ENCODE peak calls at places on chromosomes 13 and 19, in five cellular contexts. N is HCT116, Q is upper lobe of left lung, U is breast epithelium, H is K562. O is an unnamed sample.

GRCh38 chr13:51726446-51727185 is 77.3 kb downstream of the DHRS12 start:
- DNase-seq in N (no peak), Q (no peak), U (no peak), H (no peak), O (no peak)

GRCh38 chr13:49812806-49813205 is 20.3 kb upstream of the KPNA3 start:
- DNase-seq in N (no peak), Q (no peak), U (no peak), H (no peak), O (no peak)

GRCh38 chr13:73754727-73755292 is 379.4 kb downstream of the KLF12 start:
- DNase-seq in N (peak; percentile 40), Q (no peak), U (no peak), H (peak; percentile 12), O (peak; percentile 35)

GRCh38 chr13:95641961-95642621 is 2.4 kb downstream of the DZIP1 start:
- DNase-seq in N (no peak), Q (peak; percentile 91), U (no peak), H (no peak), O (no peak)

GRCh38 chr13:65940720-65941119 is 1289.4 kb downstream of the PCDH9 start:
- DNase-seq in N (no peak), Q (no peak), U (no peak), H (no peak), O (no peak)

GRCh38 chr19:2552859-2553258 is 76.9 kb downstream of the GADD45B start:
- DNase-seq in N (no peak), Q (no peak), U (no peak), H (no peak), O (no peak)

GRCh38 chr13:40433577-40433976 is 232.9 kb downstream of the FOXO1 start:
- DNase-seq in N (no peak), Q (no peak), U (no peak), H (no peak), O (no peak)

GRCh38 chr13:46721054-46721453 is 75.9 kb downstream of the ESD start:
- DNase-seq in N (peak; percentile 15), Q (no peak), U (no peak), H (no peak), O (peak; percentile 42)

GRCh38 chr19:29044037-29044436 is 168.9 kb downstream of the UQCRFS1 start:
- DNase-seq in N (no peak), Q (no peak), U (no peak), H (no peak), O (no peak)

GRCh38 chr13:91216928-91217700 is 130.4 kb upstream of the MIR17HG start:
- DNase-seq in N (no peak), Q (no peak), U (no peak), H (no peak), O (no peak)

GRCh38 chr19:13396256-13397080 is 109.8 kb downstream of the CACNA1A start:
- DNase-seq in N (peak; percentile 72), Q (no peak), U (no peak), H (peak; percentile 73), O (no peak)

GRCh38 chr13:38213307-38213706 is 136.3 kb upstream of the UFM1 start:
- DNase-seq in N (no peak), Q (no peak), U (no peak), H (no peak), O (no peak)

GRCh38 chr13:92989301-92989700 is 237.3 kb upstream of the GPC6 start:
- DNase-seq in N (no peak), Q (no peak), U (no peak), H (no peak), O (no peak)

GRCh38 chr19:33193864-33194362 is at the start of gene LRP3:
- DNase-seq in N (no peak), Q (peak; percentile 91), U (no peak), H (peak; percentile 57), O (peak; percentile 38)

GRCh38 chr13:97359181-97360057 is 74.5 kb upstream of the RAP2A start:
- DNase-seq in N (peak; percentile 44), Q (no peak), U (peak; percentile 48), H (peak; percentile 33), O (peak; percentile 54)

GRCh38 chr19:43526884-43527859 is at the start of gene ETHE1:
- DNase-seq in N (no peak), Q (peak; percentile 97), U (peak; percentile 63), H (peak; percentile 92), O (peak; percentile 66)

GRCh38 chr13:114282143-114282685 is 813 bp downstream of the UPF3A start:
- DNase-seq in N (no peak), Q (peak; percentile 90), U (no peak), H (peak; percentile 62), O (peak; percentile 16)

GRCh38 chr13:24407844-24408243 is 98.5 kb downstream of the C1QTNF9 start:
- DNase-seq in N (no peak), Q (no peak), U (no peak), H (no peak), O (no peak)

GRCh38 chr19:1223018-1223855 is 14.6 kb downstream of the CBARP start:
- DNase-seq in N (no peak), Q (peak; percentile 80), U (no peak), H (no peak), O (no peak)

GRCh38 chr13:76828316-76828741 is 57.9 kb downstream of the KCTD12 start:
- DNase-seq in N (no peak), Q (no peak), U (no peak), H (no peak), O (no peak)

GRCh38 chr13:74586839-74587238 is 452.6 kb upstream of the KLF12 start:
- DNase-seq in N (no peak), Q (no peak), U (no peak), H (no peak), O (no peak)

GRCh38 chr13:98752111-98752941 is at the start of gene SLC15A1:
- DNase-seq in N (no peak), Q (peak; percentile 83), U (no peak), H (no peak), O (no peak)

GRCh38 chr13:44259045-44260042 is 114.3 kb upstream of the SERP2 start:
- DNase-seq in N (no peak), Q (no peak), U (no peak), H (peak; percentile 62), O (no peak)

GRCh38 chr19:39463403-39463802 is 17.2 kb upstream of the TIMM50 start:
- DNase-seq in N (no peak), Q (no peak), U (no peak), H (no peak), O (no peak)

GRCh38 chr19:4518345-4519171 is at the start of gene PLIN4:
- DNase-seq in N (no peak), Q (peak; percentile 83), U (peak; percentile 74), H (no peak), O (peak; percentile 46)

GRCh38 chr13:32863596-32863995 is 152.6 kb upstream of the KL start:
- DNase-seq in N (no peak), Q (no peak), U (no peak), H (no peak), O (no peak)

GRCh38 chr13:19605161-19605955 is 28.1 kb upstream of the MPHOSPH8 start:
- DNase-seq in N (peak; percentile 40), Q (no peak), U (no peak), H (no peak), O (no peak)

GRCh38 chr13:82688400-82688999 is 1193.8 kb downstream of the SLITRK1 start:
- DNase-seq in N (no peak), Q (no peak), U (no peak), H (no peak), O (no peak)

GRCh38 chr13:30091691-30092090 is 215.7 kb downstream of the KATNAL1 start:
- DNase-seq in N (no peak), Q (no peak), U (no peak), H (no peak), O (no peak)

GRCh38 chr19:41297628-41298326 is 12.2 kb upstream of the CCDC97 start:
- DNase-seq in N (no peak), Q (no peak), U (no peak), H (no peak), O (no peak)

GRCh38 chr19:37905936-37906867 is at the start of gene WDR87:
- DNase-seq in N (no peak), Q (peak; percentile 89), U (no peak), H (peak; percentile 73), O (peak; percentile 41)

DNA sequence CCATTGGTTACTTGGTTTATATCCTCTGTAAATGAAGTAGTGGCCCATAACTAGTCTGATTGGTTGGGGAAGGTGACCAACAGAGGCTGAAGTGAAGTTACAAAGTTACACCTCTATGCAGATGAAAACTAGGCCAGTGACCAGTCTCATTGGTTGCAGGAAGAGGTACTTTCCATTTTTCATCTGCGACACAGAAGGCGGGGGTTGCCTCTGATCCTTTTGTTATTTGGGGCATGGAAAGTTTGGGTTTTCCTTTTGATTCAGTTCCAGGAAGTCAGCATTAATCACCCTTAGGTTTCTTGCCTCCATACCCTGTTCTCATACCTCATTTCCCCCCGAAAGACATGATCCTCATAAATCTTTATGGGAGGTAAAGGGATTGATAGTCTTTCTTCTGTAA is 20.2 kb downstream of the ZNF544 start:
- DNase-seq in N (no peak), Q (no peak), U (no peak), H (no peak), O (no peak)
- H3K9me3 ChIP-seq in N (peaks cover 56% of the 10 kb centered on the region), Q (peaks cover 100% of the 10 kb centered on the region), U (peaks cover 100% of the 10 kb centered on the region), H (peaks cover 18% of the 10 kb centered on the region), O (no peaks in the 10 kb centered on the region)

GRCh38 chr19:45817010-45817724 is 2.1 kb upstream of the RSPH6A start:
- DNase-seq in N (peak; percentile 90), Q (peak; percentile 64), U (peak; percentile 90), H (peak; percentile 98), O (peak; percentile 89)
- H3K4me3 ChIP-seq in N (no peak overlapping the region), Q (no peak overlapping the region), U (no peak overlapping the region), H (no peak overlapping the region), O (no peak overlapping the region)

GRCh38 chr13:27171244-27171829 is at the start of gene USP12:
- DNase-seq in N (no peak), Q (no peak), U (peak; percentile 26), H (peak; percentile 60), O (peak; percentile 5)

GRCh38 chr13:27170221-27170520 is 1.4 kb downstream of the USP12 start:
- DNase-seq in N (no peak), Q (no peak), U (no peak), H (peak; percentile 14), O (no peak)

GRCh38 chr13:27170521-27171243 is 929 bp downstream of the USP12 start:
- DNase-seq in N (peak; percentile 8), Q (peak; percentile 92), U (no peak), H (peak; percentile 45), O (peak; percentile 20)

GRCh38 chr13:27171830-27172494 is 351 bp upstream of the USP12 start:
- DNase-seq in N (peak; percentile 72), Q (peak; percentile 99), U (peak; percentile 85), H (peak; percentile 78), O (peak; percentile 88)

DNA sequence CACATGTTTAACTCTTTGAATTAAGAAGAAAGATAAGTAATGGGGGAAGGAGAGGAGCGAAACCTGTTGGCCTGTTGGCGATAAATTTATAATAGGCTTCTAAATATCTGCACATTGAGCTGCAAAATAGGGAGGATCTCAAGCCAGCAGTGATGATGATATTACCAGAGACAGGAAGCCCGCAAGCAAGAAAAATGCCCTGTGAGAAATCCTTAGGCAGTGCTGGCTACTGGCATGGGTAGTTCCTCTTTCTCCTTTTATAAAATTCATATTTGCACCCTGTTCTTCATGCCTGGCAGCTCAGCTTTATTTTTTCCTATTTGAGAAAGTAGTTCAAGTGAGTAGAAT is 858 bp upstream of the USP12 start:
- DNase-seq in N (no peak), Q (no peak), U (no peak), H (no peak), O (no peak)
- TF ChIP-seq POLR2AphosphoS5 in N (no peak), Q (no peak), U (no peak), H (no peak), O (no peak)

DNA sequence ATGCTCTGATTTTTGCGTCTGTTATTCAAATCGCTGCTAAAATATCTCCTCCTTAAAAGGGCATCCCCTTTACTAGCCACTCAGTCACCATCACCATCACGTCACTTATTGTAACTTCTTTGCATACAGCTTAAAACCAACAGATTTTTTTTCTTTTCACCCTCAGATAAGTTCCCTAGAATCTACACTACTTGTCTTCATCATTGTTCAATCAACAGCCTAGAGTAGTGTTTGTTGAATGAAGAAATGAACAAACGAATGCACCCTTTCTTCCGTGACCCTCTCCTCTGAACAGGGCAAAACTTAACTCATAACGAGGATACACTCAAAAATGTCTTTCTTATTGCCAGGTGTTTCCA is 1.1 kb upstream of the AKAP11 start:
- DNase-seq in N (no peak), Q (no peak), U (no peak), H (no peak), O (no peak)
- H3K9me3 ChIP-seq in N (no peaks in the 10 kb centered on the region), Q (no peaks in the 10 kb centered on the region), U (no peaks in the 10 kb centered on the region), H (peaks cover 7% of the 10 kb centered on the region), O (no peaks in the 10 kb centered on the region)

O was measured in prostate gland.